ENCODE peak calls at places on chromosomes 12 and 14, in eight cellular contexts. Q is colonic mucosa, D is A549, T is GM23338, N is brain microvascular endothelial cell, J is heart left ventricle, H is sigmoid colon, R is WERI-Rb-1. B is an unnamed sample.
A peak's percentile ranks its signal among the peaks of the same experiment; 100 is the strongest.

GRCh38 chr12:114063435-114063834 is 97.3 kb upstream of the RBM19 start:
- DNase-seq in Q (no peak), D (no peak), T (peak; percentile 34), N (no peak), J (no peak), H (no peak), R (no peak), B (no peak)

GRCh38 chr14:37903561-37904191 is 304.0 kb upstream of the SSTR1 start:
- DNase-seq in Q (no peak), D (peak; percentile 53), T (peak; percentile 85), N (peak; percentile 17), J (no peak), H (no peak), R (peak; percentile 33), B (peak; percentile 33)

GRCh38 chr14:93536945-93537344 is 106.2 kb downstream of the UNC79 start:
- DNase-seq in Q (no peak), D (peak; percentile 6), T (peak; percentile 85), N (no peak), J (no peak), H (no peak), R (peak; percentile 44), B (no peak)

GRCh38 chr14:38201137-38201828 is 6.4 kb upstream of the SSTR1 start:
- DNase-seq in Q (no peak), D (no peak), T (peak; percentile 40), N (no peak), J (no peak), H (no peak), R (no peak), B (no peak)

GRCh38 chr12:9334026-9334692 is 126.0 kb upstream of the PZP start:
- DNase-seq in Q (no peak), D (no peak), T (no peak), N (no peak), J (no peak), H (no peak), R (no peak), B (no peak)

GRCh38 chr12:110316861-110317260 is 35.8 kb downstream of the ATP2A2 start:
- DNase-seq in Q (no peak), D (no peak), T (no peak), N (peak; percentile 43), J (no peak), H (no peak), R (no peak), B (no peak)

GRCh38 chr14:73795974-73796373 is 55.7 kb upstream of the PTGR2 start:
- DNase-seq in Q (peak; percentile 96), D (peak; percentile 78), T (no peak), N (no peak), J (no peak), H (peak; percentile 43), R (no peak), B (peak; percentile 85)

GRCh38 chr12:48779869-48780268 is 9.0 kb downstream of the ADCY6 start:
- DNase-seq in Q (no peak), D (no peak), T (no peak), N (peak; percentile 67), J (peak; percentile 86), H (no peak), R (no peak), B (no peak)

GRCh38 chr14:104296388-104297312 is 158.3 kb downstream of the KIF26A start:
- DNase-seq in Q (no peak), D (no peak), T (no peak), N (no peak), J (no peak), H (peak; percentile 47), R (peak; percentile 69), B (no peak)

GRCh38 chr12:3641428-3641883 is 111.5 kb downstream of the CRACR2A start:
- DNase-seq in Q (no peak), D (peak; percentile 47), T (no peak), N (peak; percentile 75), J (no peak), H (no peak), R (no peak), B (peak; percentile 51)

GRCh38 chr12:16389594-16389993 is 42.1 kb downstream of the MGST1 start:
- DNase-seq in Q (no peak), D (no peak), T (no peak), N (peak; percentile 56), J (no peak), H (no peak), R (no peak), B (peak; percentile 28)

GRCh38 chr12:119036878-119037493 is 55.6 kb downstream of the SRRM4 start:
- DNase-seq in Q (peak; percentile 21), D (peak; percentile 33), T (peak; percentile 82), N (peak; percentile 6), J (peak; percentile 17), H (no peak), R (peak; percentile 57), B (no peak)

GRCh38 chr12:5806376-5807089 is 138.5 kb downstream of the ANO2 start:
- DNase-seq in Q (no peak), D (no peak), T (no peak), N (no peak), J (no peak), H (no peak), R (no peak), B (no peak)

GRCh38 chr14:36856095-36856878 is 194.6 kb downstream of the PAX9 start:
- DNase-seq in Q (peak; percentile 71), D (no peak), T (peak; percentile 28), N (no peak), J (no peak), H (no peak), R (no peak), B (no peak)

GRCh38 chr12:131351319-131352028 is 359.4 kb upstream of the SFSWAP start:
- DNase-seq in Q (no peak), D (peak; percentile 58), T (no peak), N (no peak), J (no peak), H (no peak), R (no peak), B (peak; percentile 36)

GRCh38 chr12:3777206-3777809 is 24.4 kb upstream of the CRACR2A start:
- DNase-seq in Q (peak; percentile 40), D (peak; percentile 46), T (peak; percentile 79), N (peak; percentile 44), J (no peak), H (no peak), R (no peak), B (peak; percentile 42)

GRCh38 chr12:128120035-128120434 is 146.9 kb upstream of the TMEM132C start:
- DNase-seq in Q (no peak), D (no peak), T (no peak), N (no peak), J (no peak), H (no peak), R (no peak), B (no peak)

GRCh38 chr14:54712371-54712998 is 145.6 kb downstream of the SAMD4A start:
- DNase-seq in Q (no peak), D (no peak), T (no peak), N (no peak), J (no peak), H (no peak), R (no peak), B (no peak)

GRCh38 chr12:116366456-116366776 is 88.9 kb upstream of the MED13L start:
- DNase-seq in Q (no peak), D (peak; percentile 75), T (no peak), N (no peak), J (no peak), H (peak; percentile 71), R (no peak), B (no peak)

GRCh38 chr12:64571346-64571745 is 38.9 kb upstream of the RASSF3 start:
- DNase-seq in Q (peak; percentile 28), D (no peak), T (no peak), N (no peak), J (no peak), H (no peak), R (no peak), B (no peak)

GRCh38 chr14:23865502-23865901 is 88.1 kb upstream of the DHRS4 start:
- DNase-seq in Q (no peak), D (no peak), T (no peak), N (no peak), J (no peak), H (no peak), R (no peak), B (no peak)

GRCh38 chr12:47881826-47882427 is 22.9 kb downstream of the VDR start:
- DNase-seq in Q (no peak), D (peak; percentile 20), T (no peak), N (peak; percentile 98), J (no peak), H (peak; percentile 74), R (no peak), B (peak; percentile 42)

GRCh38 chr12:8544295-8544694 is 3.6 kb upstream of the CLEC4E start:
- DNase-seq in Q (peak; percentile 71), D (peak; percentile 66), T (peak; percentile 85), N (peak; percentile 72), J (peak; percentile 55), H (no peak), R (peak; percentile 58), B (peak; percentile 59)

GRCh38 chr12:65529771-65530435 is 251.4 kb downstream of the MSRB3 start:
- DNase-seq in Q (no peak), D (no peak), T (no peak), N (no peak), J (no peak), H (no peak), R (no peak), B (no peak)

GRCh38 chr12:113468365-113469223 is 3.1 kb downstream of the LHX5 start:
- DNase-seq in Q (no peak), D (no peak), T (peak; percentile 69), N (no peak), J (no peak), H (no peak), R (no peak), B (no peak)

DNA sequence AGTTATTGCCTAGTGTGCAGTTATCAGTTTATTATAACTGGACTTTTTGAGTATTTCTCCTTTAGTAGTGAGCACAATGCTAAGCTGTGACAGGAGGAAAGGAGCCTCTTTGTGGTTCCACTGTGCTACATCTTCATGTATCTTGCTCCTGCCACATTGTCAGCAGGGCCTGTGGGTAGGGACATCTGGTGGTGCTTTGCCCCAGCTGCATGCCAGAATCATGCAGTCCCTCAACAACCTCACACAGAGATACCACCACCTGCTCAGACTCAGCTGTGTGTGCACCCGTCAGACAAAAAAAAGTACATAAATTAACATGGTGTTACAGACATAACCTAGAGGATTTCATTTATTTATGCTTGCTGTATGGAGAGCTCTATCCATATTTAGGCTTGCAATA is 51.1 kb downstream of the MIS18BP1 start:
- DNase-seq in Q (no peak), D (peak; percentile 44), T (peak; percentile 43), N (peak; percentile 3), J (no peak), H (no peak), R (peak; percentile 29), B (no peak)
- TF ChIP-seq CTCF in Q (peak; percentile 13), D (no peak), T (peak; percentile 57), N (peak; percentile 54), J (no peak), H (no peak), R (peak; percentile 55), B (no peak)

GRCh38 chr12:120654656-120655055 is 14.2 kb downstream of the CABP1 start:
- DNase-seq in Q (no peak), D (no peak), T (no peak), N (no peak), J (peak; percentile 75), H (peak; percentile 90), R (no peak), B (no peak)
- H3K27ac ChIP-seq in Q (no peak overlapping the region), D (no peak overlapping the region), T (no peak overlapping the region), N (no peak overlapping the region), J (peak overlapping the region; percentile 81), H (peak overlapping the region; percentile 83), R (no peak overlapping the region), B (no peak overlapping the region)

GRCh38 chr14:70087380-70087697 is 101.4 kb downstream of the SLC8A3 start:
- DNase-seq in Q (no peak), D (no peak), T (no peak), N (no peak), J (no peak), H (no peak), R (no peak), B (no peak)
- TF ChIP-seq CTCF in Q (no peak), D (no peak), T (no peak), N (no peak), J (no peak), H (no peak), R (no peak), B (peak; percentile 20)

GRCh38 chr12:117640511-117640910 is 279.1 kb upstream of the NOS1 start:
- DNase-seq in Q (no peak), D (no peak), T (no peak), N (no peak), J (no peak), H (no peak), R (no peak), B (no peak)
- H3K27ac ChIP-seq in Q (no peak overlapping the region), D (no peak overlapping the region), T (no peak overlapping the region), N (no peak overlapping the region), J (no peak overlapping the region), H (no peak overlapping the region), R (no peak overlapping the region), B (no peak overlapping the region)

B was measured in RWPE1.